ENCODE peak calls at places on chromosomes 16 and 17, in nine cellular contexts. A is fibroblast of the conjunctiva, C is OCI-M1, W is neural progenitor cell, U is astrocyte of the cerebellum, S is non-pigmented ciliary epithelial cell, G is germinal center, V is cardiac septum, I is lower leg skin. M is an unnamed sample.

GRCh38 chr16:5605404-5605803 is 507.8 kb upstream of the EEF2KMT start:
- DNase-seq in W (no peak), C (no peak), S (no peak), U (no peak), I (no peak), A (no peak), V (no peak), G (no peak), M (no peak)

GRCh38 chr17:70053241-70054234 is 21.5 kb upstream of the KCNJ16 start:
- DNase-seq in C (peak), G (no peak), W (no peak), I (no peak), V (no peak), A (no peak), S (no peak), U (no peak), M (no peak)

GRCh38 chr17:63911041-63911635 is at the start of gene CSHL1:
- DNase-seq in G (no peak), A (no peak), V (peak), S (no peak), U (no peak), W (no peak), C (no peak), I (no peak), M (no peak)

GRCh38 chr16:57297856-57298255 is 13.4 kb upstream of the PLLP start:
- DNase-seq in S (no peak), C (peak), A (no peak), I (no peak), V (no peak), W (peak), G (no peak), U (no peak), M (no peak)

GRCh38 chr16:85563515-85564276 is 49.4 kb upstream of the GSE1 start:
- DNase-seq in I (peak), W (no peak), V (no peak), U (no peak), A (no peak), C (no peak), G (no peak), S (no peak), M (peak)

GRCh38 chr16:3553138-3553923 is 23.9 kb downstream of the NLRC3 start:
- DNase-seq in W (peak), G (no peak), A (no peak), I (no peak), C (no peak), V (no peak), S (no peak), U (no peak), M (no peak)

GRCh38 chr16:57972285-57972684 is 1.4 kb upstream of the CNGB1 start:
- DNase-seq in S (no peak), C (no peak), G (no peak), V (no peak), W (no peak), I (no peak), U (no peak), A (no peak), M (no peak)

GRCh38 chr17:57044976-57045867 is 39.8 kb upstream of the AKAP1 start:
- DNase-seq in G (no peak), V (no peak), A (no peak), I (no peak), C (no peak), S (no peak), U (no peak), W (no peak), M (no peak)

GRCh38 chr16:67779256-67780014 is 26.9 kb downstream of the RANBP10 start:
- DNase-seq in A (no peak), U (no peak), V (no peak), W (no peak), S (no peak), G (no peak), I (no peak), C (no peak), M (peak)

GRCh38 chr17:39404542-39405378 is 3.3 kb upstream of the FBXL20 start:
- DNase-seq in S (peak), A (peak), G (no peak), C (peak), W (no peak), U (peak), V (no peak), I (peak), M (no peak)

GRCh38 chr17:9958586-9959281 is 53.7 kb upstream of the RCVRN start:
- DNase-seq in U (no peak), V (no peak), I (no peak), A (no peak), C (no peak), W (peak), G (no peak), S (no peak), M (no peak)

GRCh38 chr17:72120878-72121163 is at the start of gene SOX9:
- DNase-seq in V (peak), U (peak), I (peak), S (no peak), C (no peak), W (peak), A (peak), G (peak), M (peak)

GRCh38 chr17:74394977-74395376 is 27.7 kb downstream of the GPR142 start:
- DNase-seq in V (no peak), C (no peak), W (no peak), I (no peak), S (no peak), G (no peak), U (no peak), A (no peak), M (no peak)

GRCh38 chr17:74750327-74751069 is 2.1 kb downstream of the NHERF1 start:
- DNase-seq in A (no peak), G (no peak), W (no peak), C (no peak), S (no peak), V (no peak), I (no peak), U (no peak), M (peak)

GRCh38 chr16:78957328-78958100 is 643.0 kb downstream of the MAF start:
- DNase-seq in A (no peak), W (peak), C (no peak), G (no peak), S (no peak), I (peak), U (no peak), V (no peak), M (no peak)

GRCh38 chr16:85829751-85830445 is 30.4 kb downstream of the COX4I1 start:
- DNase-seq in I (no peak), W (no peak), V (peak), G (no peak), U (no peak), A (no peak), C (no peak), S (no peak), M (peak)

GRCh38 chr16:4615389-4616046 is 830 bp upstream of the UBALD1 start:
- DNase-seq in V (no peak), A (no peak), G (no peak), S (no peak), C (no peak), W (no peak), U (no peak), I (no peak), M (peak)

GRCh38 chr16:28875134-28876015 is 2.9 kb upstream of the ATP2A1 start:
- DNase-seq in I (no peak), U (no peak), V (no peak), S (no peak), G (no peak), C (no peak), W (no peak), A (no peak), M (no peak)

GRCh38 chr17:9239821-9240658 is 218.7 kb downstream of the NTN1 start:
- DNase-seq in C (no peak), I (peak), V (peak), S (no peak), U (no peak), W (peak), G (peak), A (peak), M (peak)

GRCh38 chr17:63645775-63646491 is 23.7 kb downstream of the MAP3K3 start:
- DNase-seq in U (no peak), A (no peak), G (no peak), V (no peak), S (no peak), C (no peak), W (no peak), I (no peak), M (no peak)

GRCh38 chr17:45432405-45433113 is at the start of gene ARHGAP27:
- DNase-seq in S (no peak), C (peak), V (peak), A (no peak), G (peak), W (peak), U (no peak), I (peak), M (peak)

GRCh38 chr16:82034981-82035612 is at the start of gene HSD17B2:
- DNase-seq in I (no peak), W (no peak), C (no peak), U (no peak), S (no peak), G (no peak), A (no peak), V (no peak), M (peak)

GRCh38 chr17:21010705-21011596 is 31.9 kb downstream of the USP22 start:
- DNase-seq in S (no peak), A (no peak), V (peak), I (no peak), W (no peak), U (no peak), C (no peak), G (no peak), M (no peak)

GRCh38 chr17:80445152-80446110 is 30.5 kb downstream of the ENDOV start:
- DNase-seq in C (no peak), U (no peak), W (no peak), V (no peak), G (no peak), A (no peak), I (no peak), S (no peak), M (no peak)

GRCh38 chr16:86252596-86252995 is 257.7 kb upstream of the FOXF1 start:
- DNase-seq in A (peak), C (peak), G (no peak), W (peak), U (no peak), S (no peak), I (peak), V (no peak), M (no peak)

GRCh38 chr17:42459256-42459982 is 741 bp downstream of the ATP6V0A1 start:
- DNase-seq in W (peak), A (no peak), U (no peak), S (no peak), G (peak), I (peak), C (peak), V (peak), M (no peak)

GRCh38 chr17:81365148-81365600 is 30.1 kb upstream of the BAHCC1 start:
- DNase-seq in S (no peak), A (no peak), C (peak), U (peak), W (peak), V (no peak), G (no peak), I (peak), M (no peak)

GRCh38 chr17:30336369-30337171 is 2.7 kb upstream of the TMIGD1 start:
- DNase-seq in G (peak), C (peak), W (peak), I (no peak), V (no peak), U (no peak), A (peak), S (no peak), M (no peak)

GRCh38 chr17:72458301-72458700 is 337.5 kb downstream of the SOX9 start:
- DNase-seq in C (no peak), V (no peak), S (no peak), U (no peak), W (no peak), A (no peak), G (no peak), I (no peak), M (no peak)

GRCh38 chr17:82234211-82235055 is 5.6 kb downstream of the SLC16A3 start:
- DNase-seq in G (no peak), C (no peak), U (no peak), I (no peak), V (no peak), A (no peak), S (no peak), W (no peak), M (no peak)

GRCh38 chr16:85746431-85747227 is 4.3 kb downstream of the C16orf74 start:
- DNase-seq in G (no peak), W (no peak), U (no peak), I (no peak), C (no peak), A (peak), S (no peak), V (no peak), M (no peak)

GRCh38 chr17:2172447-2172938 is 117.6 kb downstream of the HIC1 start:
- DNase-seq in U (peak), W (peak), C (no peak), A (no peak), S (no peak), V (no peak), I (no peak), G (no peak), M (no peak)

GRCh38 chr16:57834936-57835335 is 32.6 kb upstream of the KIFC3 start:
- DNase-seq in W (peak), S (no peak), U (no peak), I (no peak), V (no peak), C (no peak), A (no peak), G (no peak), M (no peak)

GRCh38 chr17:78013683-78014467 is 55.4 kb downstream of the TNRC6C start:
- DNase-seq in W (peak), I (no peak), U (peak), S (peak), V (no peak), C (peak), G (peak), A (peak), M (peak)

GRCh38 chr16:22232277-22233049 is 26.4 kb downstream of the EEF2K start:
- DNase-seq in C (no peak), V (no peak), S (no peak), U (no peak), G (no peak), I (peak), W (no peak), A (no peak), M (peak)

GRCh38 chr17:5798104-5798503 is 213.8 kb upstream of the NLRP1 start:
- DNase-seq in I (no peak), A (no peak), V (no peak), G (no peak), W (no peak), C (no peak), S (no peak), U (no peak), M (no peak)

GRCh38 chr17:691423-691822 is 23.2 kb downstream of the VPS53 start:
- DNase-seq in U (no peak), V (no peak), A (no peak), C (no peak), I (no peak), G (no peak), W (no peak), S (peak), M (no peak)

GRCh38 chr17:56733833-56734232 is 99.9 kb downstream of the C17orf67 start:
- DNase-seq in G (no peak), S (no peak), U (no peak), V (no peak), A (no peak), W (no peak), I (no peak), C (no peak), M (no peak)

GRCh38 chr17:80761421-80761871 is 216.8 kb downstream of the RPTOR start:
- DNase-seq in C (no peak), V (no peak), I (no peak), G (no peak), S (peak), A (no peak), W (no peak), U (peak), M (no peak)